ENCODE peak calls at places on chromosomes 5 and 9, in ten cellular contexts. A is right lobe of liver; W is cardiac fibroblast; X is IMR-90; E is breast epithelium; K is heart left ventricle; P is CD8-positive, alpha-beta T cell; F is esophagus squamous epithelium; U is heart right ventricle; G is thyroid gland. Y is an unnamed sample.

GRCh38 chr5:122053181-122054109 is 24.6 kb downstream of the LOX start:
- DNase-seq in F (no peak), A (no peak), U (peak; percentile 4), E (no peak), K (no peak), G (peak; percentile 96), X (peak; percentile 40), P (no peak), W (peak; percentile 66), Y (peak; percentile 61)

GRCh38 chr5:148860599-148860998 is 34.2 kb downstream of the ADRB2 start:
- DNase-seq in U (no peak), G (no peak), E (no peak), W (no peak), A (no peak), P (no peak), X (peak; percentile 62), F (no peak), K (no peak), Y (no peak)

GRCh38 chr5:37777472-37778135 is 62.2 kb downstream of the GDNF start:
- DNase-seq in G (no peak), E (no peak), U (no peak), K (no peak), X (peak; percentile 48), P (no peak), F (no peak), A (no peak), W (peak; percentile 75), Y (no peak)

GRCh38 chr5:145712245-145712644 is 122.9 kb downstream of the PRELID2 start:
- DNase-seq in P (no peak), E (no peak), G (no peak), F (no peak), W (no peak), U (no peak), A (no peak), K (no peak), X (no peak), Y (no peak)

GRCh38 chr5:72517961-72518690 is 10.9 kb upstream of the ZNF366 start:
- DNase-seq in G (no peak), W (no peak), K (peak; percentile 54), A (no peak), X (no peak), P (no peak), E (no peak), U (peak; percentile 48), F (no peak), Y (no peak)

GRCh38 chr9:129646654-129647053 is 4.7 kb upstream of the ASB6 start:
- DNase-seq in A (no peak), G (no peak), P (no peak), K (no peak), F (no peak), U (no peak), W (no peak), X (no peak), E (no peak), Y (no peak)

GRCh38 chr9:75039006-75039405 is 10.9 kb upstream of the CARNMT1 start:
- DNase-seq in K (no peak), A (no peak), U (no peak), G (no peak), E (no peak), X (peak; percentile 95), F (no peak), W (peak; percentile 70), P (no peak), Y (no peak)

GRCh38 chr5:18745591-18745987 is 1111.3 kb downstream of the TAF11L14 start:
- DNase-seq in G (no peak), E (no peak), P (no peak), U (peak; percentile 19), A (peak; percentile 41), K (peak; percentile 14), W (no peak), F (no peak), X (no peak), Y (no peak)

GRCh38 chr5:151570058-151570457 is 21.1 kb downstream of the FAT2 start:
- DNase-seq in E (no peak), X (no peak), P (no peak), A (no peak), K (no peak), U (no peak), G (no peak), F (no peak), W (no peak), Y (no peak)

GRCh38 chr5:61327761-61328753 is 4.0 kb upstream of the ZSWIM6 start:
- DNase-seq in U (no peak), P (no peak), G (no peak), A (no peak), F (no peak), E (no peak), W (peak; percentile 80), X (peak; percentile 95), K (no peak), Y (no peak)

GRCh38 chr5:157670662-157671591 is at the start of gene C5orf52:
- DNase-seq in A (peak; percentile 38), W (peak; percentile 23), E (no peak), G (peak; percentile 25), X (peak; percentile 14), U (peak; percentile 45), K (peak; percentile 33), P (no peak), F (no peak), Y (no peak)

GRCh38 chr9:73133042-73133651 is 18.5 kb upstream of the ANXA1 start:
- DNase-seq in X (no peak), F (no peak), G (no peak), U (no peak), A (no peak), P (no peak), E (no peak), K (no peak), W (no peak), Y (no peak)

GRCh38 chr9:109401169-109401989 is 80.5 kb upstream of the EPB41L4B start:
- DNase-seq in U (no peak), P (no peak), A (no peak), G (peak; percentile 78), F (no peak), E (peak; percentile 70), K (peak; percentile 32), X (peak; percentile 35), W (peak; percentile 68), Y (no peak)

GRCh38 chr9:38047301-38048251 is 21.5 kb downstream of the SHB start:
- DNase-seq in A (peak; percentile 84), E (peak; percentile 71), U (peak; percentile 80), K (peak; percentile 73), X (peak; percentile 95), W (peak; percentile 82), F (no peak), P (no peak), G (peak; percentile 89), Y (peak; percentile 47)

DNA sequence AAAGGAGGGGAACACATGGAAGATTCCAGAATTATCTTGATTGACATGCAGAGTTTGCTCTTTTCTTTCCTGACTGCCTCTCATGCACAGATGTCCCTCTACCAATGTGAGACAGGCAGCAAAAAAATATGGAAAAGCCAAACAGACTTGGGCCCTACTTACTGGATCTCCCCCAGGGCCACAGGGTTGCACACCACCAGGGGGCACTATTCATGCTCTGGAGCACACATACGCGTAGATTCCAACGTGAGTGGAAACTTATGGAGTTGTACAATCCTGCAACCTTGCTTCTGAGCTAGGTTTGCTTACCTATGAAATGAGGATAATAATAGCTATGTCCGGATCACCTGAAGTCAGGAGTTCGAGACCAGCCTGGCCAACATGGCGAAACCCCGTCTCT is 319.5 kb downstream of the ARHGEF28 start:
- DNase-seq in F (no peak), G (no peak), U (no peak), E (no peak), A (no peak), K (no peak), P (no peak), W (no peak), X (no peak), Y (no peak)
- TF ChIP-seq CTCF in F (no peak), G (no peak), U (peak; percentile 16), E (no peak), A (peak; percentile 34), K (no peak), P (no peak), W (peak; percentile 23), X (no peak), Y (peak; percentile 58)

DNA sequence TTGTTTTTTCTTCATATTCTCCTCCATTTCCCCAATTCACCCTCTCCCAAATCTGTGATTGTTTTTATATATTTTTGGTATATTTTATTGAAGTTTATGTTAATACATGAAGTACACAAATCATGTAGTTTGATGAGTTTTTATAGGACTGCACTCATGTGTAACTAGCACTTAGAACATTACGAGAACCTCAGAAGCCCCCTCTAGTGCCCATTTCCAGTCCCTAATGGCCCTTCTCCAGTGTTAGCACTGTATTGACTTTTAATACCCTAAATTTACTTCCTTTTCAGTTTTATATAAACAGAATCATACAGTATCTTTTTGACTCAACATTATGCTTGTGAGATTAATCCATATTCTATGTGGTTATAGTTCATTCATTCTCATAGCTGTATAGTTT is 18.5 kb upstream of the FKTN start:
- DNase-seq in A (no peak), G (no peak), E (no peak), K (no peak), F (no peak), U (no peak), X (no peak), W (no peak), P (no peak), Y (no peak)
- TF ChIP-seq CTCF in A (no peak), G (no peak), E (no peak), K (no peak), F (no peak), U (peak; percentile 13), X (no peak), W (no peak), P (no peak), Y (peak; percentile 45)

GRCh38 chr5:32329395-32329834 is 16.7 kb upstream of the MTMR12 start:
- DNase-seq in G (peak; percentile 68), W (peak; percentile 80), X (peak; percentile 60), F (no peak), U (peak; percentile 64), K (peak; percentile 51), P (peak; percentile 52), A (peak; percentile 57), E (peak; percentile 71), Y (no peak)
- TF ChIP-seq CTCF in G (peak; percentile 60), W (peak; percentile 87), X (peak; percentile 71), F (peak; percentile 56), U (peak; percentile 76), K (peak; percentile 75), P (peak; percentile 61), A (peak; percentile 72), E (no peak), Y (peak; percentile 83)

GRCh38 chr9:1050125-1050895 is at the start of gene DMRT2:
- DNase-seq in F (no peak), G (peak; percentile 90), A (peak; percentile 88), P (no peak), K (peak; percentile 81), X (peak; percentile 43), U (peak; percentile 84), W (peak; percentile 49), E (peak; percentile 92), Y (no peak)

GRCh38 chr9:1051286-1052118 is 1.3 kb downstream of the DMRT2 start:
- DNase-seq in U (no peak), G (peak; percentile 75), A (peak; percentile 66), F (no peak), E (no peak), P (no peak), X (no peak), W (no peak), K (no peak), Y (no peak)

GRCh38 chr9:1053848-1054365 is 3.8 kb downstream of the DMRT2 start:
- DNase-seq in F (no peak), G (no peak), E (no peak), P (no peak), X (no peak), U (no peak), A (no peak), W (no peak), K (no peak), Y (no peak)

GRCh38 chr9:1052908-1053590 is 2.9 kb downstream of the DMRT2 start:
- DNase-seq in P (no peak), K (no peak), U (no peak), E (no peak), X (no peak), A (no peak), F (no peak), G (no peak), W (no peak), Y (no peak)

GRCh38 chr9:1052119-1052907 is 2.2 kb downstream of the DMRT2 start:
- DNase-seq in K (no peak), F (no peak), U (no peak), G (no peak), A (no peak), E (no peak), P (no peak), X (no peak), W (no peak), Y (no peak)
- TF ChIP-seq CTCF in K (no peak), F (no peak), U (no peak), G (no peak), A (no peak), E (no peak), P (no peak), X (no peak), W (no peak), Y (peak; percentile 49)

Y was measured in chondrocyte.